ENCODE peak calls at places on chromosomes 7 and 10, in ten cellular contexts. G is heart left ventricle; B is CD8-positive, alpha-beta T cell; P is CD4-positive, alpha-beta T cell; X is adrenal gland; E is lower leg skin; M is HCT116; I is GM12865; Y is RWPE1; J is fibroblast of pulmonary artery. F is an unnamed sample.

GRCh38 chr10:81405399-81405798 is 469.6 kb upstream of the NRG3 start:
- DNase-seq in G (no peak), B (no peak), P (no peak), X (no peak), E (no peak), M (no peak), I (no peak), Y (no peak), J (no peak), F (no peak)

GRCh38 chr7:8085420-8085819 is 116.8 kb downstream of the GLCCI1 start:
- DNase-seq in G (no peak), B (no peak), P (no peak), X (no peak), E (no peak), M (no peak), I (no peak), Y (no peak), J (no peak), F (no peak)

GRCh38 chr10:3734111-3734510 is 50.9 kb downstream of the KLF6 start:
- DNase-seq in G (no peak), B (no peak), P (no peak), X (no peak), E (no peak), M (no peak), I (no peak), Y (no peak), J (no peak), F (no peak)

GRCh38 chr10:78817804-78818203 is 251.0 kb upstream of the ZMIZ1 start:
- DNase-seq in G (no peak), B (no peak), P (no peak), X (no peak), E (no peak), M (no peak), I (no peak), Y (no peak), J (no peak), F (no peak)

GRCh38 chr10:69475433-69475830 is 24.2 kb downstream of the TSPAN15 start:
- DNase-seq in G (no peak), B (no peak), P (no peak), X (no peak), E (no peak), M (no peak), I (no peak), Y (no peak), J (peak; percentile 11), F (no peak)

GRCh38 chr10:14325325-14325955 is 5.3 kb downstream of the FRMD4A start:
- DNase-seq in G (no peak), B (no peak), P (peak; percentile 43), X (peak; percentile 21), E (no peak), M (peak; percentile 50), I (peak; percentile 58), Y (no peak), J (peak; percentile 38), F (no peak)

GRCh38 chr10:31708513-31708912 is 220.1 kb downstream of the ARHGAP12 start:
- DNase-seq in G (peak; percentile 65), B (no peak), P (no peak), X (no peak), E (no peak), M (no peak), I (peak; percentile 13), Y (no peak), J (peak; percentile 24), F (no peak)

GRCh38 chr10:49593998-49594397 is 16.1 kb upstream of the SLC18A3 start:
- DNase-seq in G (no peak), B (no peak), P (no peak), X (no peak), E (no peak), M (no peak), I (no peak), Y (no peak), J (no peak), F (no peak)

GRCh38 chr10:119281581-119282071 is 74.3 kb downstream of the GRK5 start:
- DNase-seq in G (peak; percentile 87), B (no peak), P (no peak), X (peak; percentile 96), E (peak; percentile 92), M (no peak), I (no peak), Y (no peak), J (peak; percentile 28), F (no peak)

GRCh38 chr7:37921340-37921805 is 933 bp downstream of the EPDR1 start:
- DNase-seq in G (peak; percentile 28), B (no peak), P (no peak), X (peak; percentile 65), E (no peak), M (no peak), I (peak; percentile 48), Y (no peak), J (no peak), F (no peak)

DNA sequence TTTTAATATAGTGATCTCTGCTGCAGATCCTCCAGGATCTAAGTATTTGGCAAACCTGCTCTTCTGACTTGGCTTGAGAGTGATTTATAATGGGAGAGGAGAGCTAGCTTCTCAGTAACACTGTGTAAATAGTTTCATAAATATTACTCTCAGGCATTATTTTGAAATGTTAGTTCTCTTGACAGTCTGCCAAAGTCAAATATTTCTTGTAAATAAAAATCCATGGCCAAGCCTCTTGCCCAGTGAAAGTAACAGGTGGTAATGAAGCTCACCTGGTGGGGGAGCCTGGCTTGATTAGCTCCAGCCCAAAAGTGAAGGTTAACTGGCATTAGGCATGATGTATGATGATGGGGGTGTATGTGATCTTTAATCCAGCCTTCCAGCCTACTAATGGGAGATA is 1055.9 kb downstream of the KCNMA1 start:
- DNase-seq in G (no peak), B (no peak), P (no peak), X (no peak), E (no peak), M (no peak), I (no peak), Y (no peak), J (peak; percentile 9), F (no peak)
- TF ChIP-seq CTCF in G (no peak), B (no peak), P (no peak), X (no peak), E (no peak), M (no peak), I (no peak), Y (no peak), J (no peak), F (no peak)

GRCh38 chr10:117860823-117861222 is 185.9 kb downstream of the RAB11FIP2 start:
- DNase-seq in G (no peak), B (no peak), P (no peak), X (no peak), E (no peak), M (peak; percentile 44), I (peak; percentile 45), Y (peak; percentile 43), J (peak; percentile 25), F (no peak)
- TF ChIP-seq CTCF in G (peak; percentile 13), B (no peak), P (no peak), X (peak; percentile 16), E (no peak), M (peak; percentile 43), I (peak; percentile 45), Y (peak; percentile 14), J (peak; percentile 30), F (no peak)

GRCh38 chr7:126657137-126657536 is 595.6 kb downstream of the GRM8 start:
- DNase-seq in G (no peak), B (no peak), P (no peak), X (no peak), E (no peak), M (no peak), I (no peak), Y (no peak), J (no peak), F (no peak)

GRCh38 chr7:126658684-126659083 is 594.1 kb downstream of the GRM8 start:
- DNase-seq in G (no peak), B (no peak), P (no peak), X (no peak), E (no peak), M (no peak), I (peak; percentile 9), Y (no peak), J (no peak), F (no peak)

GRCh38 chr7:126656165-126656564 is 596.6 kb downstream of the GRM8 start:
- DNase-seq in G (no peak), B (no peak), P (no peak), X (no peak), E (no peak), M (no peak), I (no peak), Y (no peak), J (no peak), F (no peak)

GRCh38 chr7:126659124-126659523 is 593.6 kb downstream of the GRM8 start:
- DNase-seq in G (no peak), B (no peak), P (no peak), X (no peak), E (no peak), M (no peak), I (peak; percentile 44), Y (no peak), J (no peak), F (no peak)

DNA sequence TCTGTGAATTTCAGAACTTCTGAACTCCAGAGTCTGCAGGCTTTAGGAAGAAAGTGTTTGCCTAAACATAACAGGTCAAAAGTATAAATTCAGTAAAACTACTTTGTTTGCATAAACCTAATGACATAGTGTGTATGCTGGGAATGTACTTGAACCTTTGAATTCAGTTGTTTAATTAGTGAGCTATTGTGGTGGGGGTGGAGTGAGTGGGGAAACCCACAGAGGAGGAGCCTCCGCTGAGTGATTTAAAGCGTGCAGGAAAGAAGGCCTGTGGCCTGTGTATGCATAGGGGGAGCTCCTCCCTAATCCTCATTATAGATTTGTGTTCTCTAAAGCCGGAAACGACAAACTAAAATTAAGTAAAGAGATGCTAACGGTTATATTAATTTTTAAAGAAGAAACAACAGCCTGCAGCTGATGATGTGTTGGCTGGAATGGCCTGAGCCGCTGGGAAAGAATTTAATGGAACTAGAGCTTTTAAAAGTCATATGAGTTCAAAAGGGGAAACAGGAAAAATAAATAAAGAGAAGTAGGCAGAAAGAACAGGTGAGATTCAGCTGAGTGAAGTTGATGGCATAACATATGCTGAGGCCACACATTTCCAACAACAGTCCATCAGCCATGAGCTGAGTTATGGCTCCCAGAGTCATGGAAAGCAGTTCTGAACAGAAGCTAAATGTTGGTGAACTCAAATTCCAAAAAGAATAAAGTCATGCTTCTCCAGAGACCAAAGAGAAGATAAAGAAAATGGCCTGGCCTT is 595.0 kb downstream of the GRM8 start:
- DNase-seq in G (no peak), B (no peak), P (no peak), X (no peak), E (no peak), M (no peak), I (peak; percentile 26), Y (no peak), J (no peak), F (no peak)
- TF ChIP-seq CTCF in G (no peak), B (no peak), P (no peak), X (no peak), E (no peak), M (no peak), I (no peak), Y (no peak), J (no peak), F (no peak)

DNA sequence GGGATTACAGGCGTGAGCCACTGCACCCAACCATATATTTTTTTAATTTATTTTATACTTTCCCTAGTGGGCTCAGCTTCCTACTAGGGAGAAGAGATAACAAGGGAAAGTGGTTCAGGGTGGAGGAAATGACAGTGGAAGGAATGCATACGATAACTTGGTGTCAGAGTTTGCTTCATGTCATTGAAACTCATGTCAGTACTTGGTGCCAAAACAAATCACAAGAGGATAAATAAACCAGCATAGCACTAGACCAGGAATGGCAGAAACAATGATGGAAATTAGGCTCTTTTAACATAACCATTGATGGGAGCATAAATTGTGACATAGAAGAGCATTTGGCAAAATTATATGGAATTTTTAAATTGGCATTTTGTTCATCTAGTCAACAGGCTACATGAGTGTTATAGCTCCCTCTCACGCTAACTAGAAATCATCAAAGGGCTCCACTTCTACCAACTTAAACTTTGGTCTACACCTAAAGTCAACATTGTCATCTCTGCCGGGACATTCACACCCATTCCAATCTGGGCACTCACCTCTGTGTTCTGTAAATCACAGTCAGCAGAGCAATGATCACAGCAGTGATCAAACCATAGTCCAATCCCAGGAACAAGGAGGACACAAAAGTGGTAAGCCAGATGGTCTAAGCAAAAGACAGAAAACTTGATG is 41.2 kb downstream of the PSMC2 start:
- DNase-seq in G (no peak), B (no peak), P (no peak), X (no peak), E (no peak), M (no peak), I (no peak), Y (no peak), J (no peak), F (no peak)
- TF ChIP-seq CTCF in G (no peak), B (no peak), P (no peak), X (no peak), E (no peak), M (no peak), I (no peak), Y (no peak), J (no peak), F (no peak)